ENCODE peak calls at places on chromosomes 7 and 10, in six cellular contexts. One of them, this sample, is unnamed. For H3K9me3, the result is how much of the 10 kb centered on the place peaks cover.

GRCh38 chr7:50229964-50230363 is 74.6 kb upstream of the IKZF1 start:
- DNase-seq in GM23248: no peak
- DNase-seq in HCT116: peak
- DNase-seq in DND-41: no peak
- DNase-seq in astrocyte: no peak
- DNase-seq in K562: peak
- DNase-seq in this sample: no peak

GRCh38 chr7:52634996-52635395 is 400.4 kb upstream of the POM121L12 start:
- DNase-seq in GM23248: no peak
- DNase-seq in HCT116: no peak
- DNase-seq in DND-41: no peak
- DNase-seq in astrocyte: peak
- DNase-seq in K562: no peak
- DNase-seq in this sample: peak

GRCh38 chr7:2566348-2566889 is 7.6 kb downstream of the IQCE start:
- DNase-seq in GM23248: no peak
- DNase-seq in HCT116: no peak
- DNase-seq in DND-41: no peak
- DNase-seq in astrocyte: no peak
- DNase-seq in K562: no peak
- DNase-seq in this sample: no peak

GRCh38 chr7:81983421-81983820 is 213.6 kb upstream of the HGF start:
- DNase-seq in GM23248: no peak
- DNase-seq in HCT116: no peak
- DNase-seq in DND-41: no peak
- DNase-seq in astrocyte: no peak
- DNase-seq in K562: no peak
- DNase-seq in this sample: no peak

GRCh38 chr7:26153246-26153822 is 1.3 kb downstream of the NFE2L3 start:
- DNase-seq in GM23248: no peak
- DNase-seq in HCT116: no peak
- DNase-seq in DND-41: no peak
- DNase-seq in astrocyte: no peak
- DNase-seq in K562: peak
- DNase-seq in this sample: no peak

GRCh38 chr10:21523007-21523406 is 2.5 kb downstream of the SKIDA1 start:
- DNase-seq in GM23248: no peak
- DNase-seq in HCT116: no peak
- DNase-seq in DND-41: no peak
- DNase-seq in astrocyte: no peak
- DNase-seq in K562: no peak
- DNase-seq in this sample: no peak

GRCh38 chr10:21626457-21627161 is 92.6 kb downstream of the MLLT10 start:
- DNase-seq in GM23248: peak
- DNase-seq in HCT116: no peak
- DNase-seq in DND-41: no peak
- DNase-seq in astrocyte: peak
- DNase-seq in K562: no peak
- DNase-seq in this sample: no peak

GRCh38 chr7:96061844-96062243 is 260.1 kb downstream of the SLC25A13 start:
- DNase-seq in GM23248: peak
- DNase-seq in HCT116: no peak
- DNase-seq in DND-41: no peak
- DNase-seq in astrocyte: no peak
- DNase-seq in K562: no peak
- DNase-seq in this sample: peak

GRCh38 chr10:68301790-68302502 is 29.9 kb upstream of the HNRNPH3 start:
- DNase-seq in GM23248: peak
- DNase-seq in HCT116: peak
- DNase-seq in DND-41: no peak
- DNase-seq in astrocyte: peak
- DNase-seq in K562: peak
- DNase-seq in this sample: peak

GRCh38 chr10:24209421-24209770 is 458 bp downstream of the KIAA1217 start:
- DNase-seq in GM23248: peak
- DNase-seq in HCT116: no peak
- DNase-seq in DND-41: peak
- DNase-seq in astrocyte: peak
- DNase-seq in K562: no peak
- DNase-seq in this sample: peak

GRCh38 chr10:42990721-42991441 is 86.0 kb upstream of the RET start:
- DNase-seq in GM23248: no peak
- DNase-seq in HCT116: no peak
- DNase-seq in DND-41: no peak
- DNase-seq in astrocyte: no peak
- DNase-seq in K562: no peak
- DNase-seq in this sample: peak

GRCh38 chr7:66205736-66206080 is 574 bp downstream of the TPST1 start:
- DNase-seq in GM23248: peak
- DNase-seq in HCT116: no peak
- DNase-seq in DND-41: no peak
- DNase-seq in astrocyte: no peak
- DNase-seq in K562: no peak
- DNase-seq in this sample: no peak

GRCh38 chr10:70052462-70053211 is at the start of gene MACROH2A2:
- DNase-seq in GM23248: peak
- DNase-seq in HCT116: peak
- DNase-seq in DND-41: no peak
- DNase-seq in astrocyte: peak
- DNase-seq in K562: peak
- DNase-seq in this sample: peak

GRCh38 chr7:33062023-33062781 is at the start of gene NT5C3A:
- DNase-seq in GM23248: peak
- DNase-seq in HCT116: no peak
- DNase-seq in DND-41: peak
- DNase-seq in astrocyte: no peak
- DNase-seq in K562: peak
- DNase-seq in this sample: peak

GRCh38 chr10:48476279-48476982 is 128.4 kb downstream of the ARHGAP22 start:
- DNase-seq in GM23248: no peak
- DNase-seq in HCT116: no peak
- DNase-seq in DND-41: no peak
- DNase-seq in astrocyte: no peak
- DNase-seq in K562: no peak
- DNase-seq in this sample: no peak

DNA sequence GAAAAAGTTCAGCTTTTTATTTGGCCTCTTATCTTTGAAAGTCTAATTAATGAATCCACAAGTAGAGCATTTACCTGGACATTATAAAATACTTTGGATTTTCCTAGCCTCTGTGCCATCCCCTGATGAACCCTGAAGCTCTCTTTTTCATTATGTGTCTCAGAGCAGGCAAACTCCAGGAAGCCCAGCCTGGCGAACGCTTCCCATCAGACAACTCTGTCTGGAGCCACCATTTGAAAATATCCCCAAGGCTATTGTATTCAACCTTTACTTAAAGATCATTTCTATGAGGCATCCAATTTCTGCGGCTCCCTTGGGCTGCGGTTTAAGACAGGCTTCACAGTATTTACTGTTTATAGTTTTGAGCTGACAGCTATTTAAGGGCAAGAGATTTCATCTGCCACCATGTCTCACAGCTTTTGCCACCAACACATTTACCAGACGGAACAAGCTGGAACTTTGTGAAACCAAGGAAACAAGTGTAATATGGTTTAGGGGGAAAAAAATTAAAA is 257.2 kb upstream of the GLI3 start:
- DNase-seq in GM23248: no peak
- DNase-seq in HCT116: no peak
- DNase-seq in DND-41: no peak
- DNase-seq in astrocyte: no peak
- DNase-seq in K562: no peak
- DNase-seq in this sample: no peak
- H3K4me3 ChIP-seq in GM23248: peak
- H3K4me3 ChIP-seq in HCT116: no peak
- H3K4me3 ChIP-seq in DND-41: no peak
- H3K4me3 ChIP-seq in astrocyte: peak
- H3K4me3 ChIP-seq in K562: no peak
- H3K4me3 ChIP-seq in this sample: no peak

DNA sequence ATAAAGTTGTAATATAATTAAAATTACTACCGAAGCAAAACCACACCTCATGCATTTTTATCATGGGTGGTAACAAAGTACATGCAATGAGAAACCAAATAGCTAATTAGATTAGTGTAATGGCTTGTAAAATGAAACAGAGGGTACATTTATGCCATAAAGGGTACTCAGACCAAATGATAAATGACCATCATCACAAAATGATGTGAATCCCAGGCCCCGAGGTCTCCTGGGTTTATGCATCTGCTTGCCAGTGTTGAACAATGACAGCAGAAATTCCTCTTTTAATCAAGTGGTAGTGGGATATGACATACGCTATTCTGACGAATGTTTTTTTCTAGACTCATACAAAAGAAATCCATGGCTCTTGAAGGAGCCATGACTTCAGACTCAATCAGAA is 249.5 kb upstream of the SLC26A5 start:
- DNase-seq in GM23248: no peak
- DNase-seq in HCT116: no peak
- DNase-seq in DND-41: no peak
- DNase-seq in astrocyte: no peak
- DNase-seq in K562: no peak
- DNase-seq in this sample: no peak
- H3K9me3 ChIP-seq in GM23248: under half
- H3K9me3 ChIP-seq in HCT116: under half
- H3K9me3 ChIP-seq in DND-41: under half
- H3K9me3 ChIP-seq in astrocyte: under half
- H3K9me3 ChIP-seq in K562: under half
- H3K9me3 ChIP-seq in this sample: under half

DNA sequence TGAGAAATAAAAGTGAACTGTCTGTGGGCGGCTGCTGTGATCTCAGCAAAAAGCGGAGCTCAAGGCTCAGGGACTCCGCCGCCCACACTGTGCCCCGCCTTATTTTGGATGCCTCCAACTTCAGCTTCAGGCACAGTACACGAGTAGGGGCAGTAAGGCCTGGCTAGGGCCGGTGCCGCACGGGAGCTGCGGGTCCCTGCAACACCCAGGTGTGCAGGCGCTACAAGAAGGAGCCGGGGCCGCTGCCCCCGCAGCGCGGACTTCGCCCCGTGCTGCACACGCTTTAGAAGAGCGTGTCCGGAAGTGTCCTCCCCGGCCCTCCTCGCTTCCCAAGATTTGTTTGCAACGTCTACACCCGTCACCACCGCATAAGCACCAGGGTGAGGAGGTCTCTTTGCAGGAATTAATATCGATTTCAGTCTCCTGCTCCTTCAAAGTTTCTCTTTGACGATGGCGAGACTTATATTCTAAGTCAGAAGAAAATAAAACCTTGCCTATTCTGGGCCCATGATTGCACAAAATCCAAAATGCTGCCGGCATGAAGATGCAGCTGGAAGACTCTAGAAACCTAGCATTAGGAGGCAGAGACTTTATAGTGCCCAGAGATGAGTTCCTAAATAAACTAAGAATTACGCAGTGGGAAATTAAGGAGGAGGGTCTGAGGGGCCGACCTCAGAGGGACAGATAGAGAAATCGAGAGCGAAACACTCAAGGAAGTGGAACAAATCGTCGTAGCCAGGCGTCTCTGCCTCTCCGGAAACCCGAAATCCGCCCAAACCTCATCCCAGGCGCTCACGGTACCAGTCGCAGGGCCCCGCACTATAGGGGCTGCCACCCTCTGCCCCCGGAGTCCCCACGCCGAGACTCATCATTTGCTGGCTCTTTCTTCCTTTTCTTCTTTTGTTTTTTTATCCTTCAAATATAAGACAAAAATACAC is 6.4 kb downstream of the VAX1 start:
- DNase-seq in GM23248: no peak
- DNase-seq in HCT116: no peak
- DNase-seq in DND-41: no peak
- DNase-seq in astrocyte: no peak
- DNase-seq in K562: peak
- DNase-seq in this sample: peak
- TF ChIP-seq EZH2 in GM23248: no peak
- TF ChIP-seq EZH2 in HCT116: no peak
- TF ChIP-seq EZH2 in DND-41: no peak
- TF ChIP-seq EZH2 in astrocyte: peak
- TF ChIP-seq EZH2 in K562: no peak
- TF ChIP-seq EZH2 in this sample: peak

DNA sequence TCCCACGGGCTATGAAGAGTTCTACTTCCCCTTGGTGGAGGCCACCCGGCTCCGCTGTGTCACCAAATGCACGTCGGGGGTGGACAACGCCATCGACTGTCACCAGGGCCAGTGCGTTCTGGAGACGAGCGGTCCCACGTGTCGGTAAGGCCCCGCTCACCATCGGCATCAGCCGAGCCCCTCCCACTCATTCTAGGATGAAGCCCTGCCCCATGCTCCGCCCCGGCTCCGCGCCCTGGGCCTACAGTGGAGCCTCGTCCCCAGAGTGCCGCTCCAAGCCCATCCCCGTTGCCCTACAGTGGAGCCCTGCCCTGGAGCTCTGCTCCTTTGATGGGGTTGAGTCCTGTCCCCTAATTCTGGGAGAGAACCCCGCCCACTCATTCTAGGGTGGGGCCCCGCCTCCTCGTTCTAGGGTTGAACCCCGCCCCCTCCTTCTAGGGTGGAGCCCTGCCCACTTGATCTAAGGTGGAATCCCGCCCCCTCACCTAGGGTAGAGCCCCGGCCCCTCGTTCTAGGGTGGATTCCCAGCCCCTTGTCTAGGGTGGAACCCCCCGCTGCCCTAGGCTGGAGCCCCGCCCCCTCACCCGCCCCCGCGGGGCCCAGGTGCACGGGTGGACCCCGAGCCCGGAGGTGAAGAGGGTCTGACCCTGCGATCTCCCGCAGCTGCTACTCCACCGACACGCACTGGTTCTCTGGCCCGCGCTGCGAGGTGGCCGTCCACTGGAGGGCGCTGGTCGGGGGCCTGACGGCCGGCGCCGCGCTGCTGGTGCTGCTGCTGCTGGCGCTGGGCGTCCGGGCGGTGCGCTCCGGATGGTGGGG is 3.4 kb upstream of the MUC12 start:
- DNase-seq in GM23248: peak
- DNase-seq in HCT116: peak
- DNase-seq in DND-41: no peak
- DNase-seq in astrocyte: no peak
- DNase-seq in K562: peak
- DNase-seq in this sample: peak
- H3K4me3 ChIP-seq in GM23248: peak
- H3K4me3 ChIP-seq in HCT116: peak
- H3K4me3 ChIP-seq in DND-41: no peak
- H3K4me3 ChIP-seq in astrocyte: no peak
- H3K4me3 ChIP-seq in K562: peak
- H3K4me3 ChIP-seq in this sample: peak

This sample was measured in hepatocyte.